ENCODE peak calls at places on chromosomes 4 and X, in nine cellular contexts. O is astrocyte of the spinal cord, U is spleen, G is colonic mucosa, Z is AG09309, J is breast epithelium, Q is fibroblast of the aortic adventitia, I is AG10803, E is HL-60. K is an unnamed sample.

GRCh38 chrX:15146515-15146914 is 123.4 kb downstream of the ASB9 start:
- DNase-seq in O (peak; percentile 4), U (no peak), G (peak; percentile 47), Z (no peak), J (no peak), Q (peak; percentile 9), I (peak; percentile 5), E (peak; percentile 20), K (peak; percentile 16)

GRCh38 chr4:138439143-138439581 is 197.0 kb upstream of the SLC7A11 start:
- DNase-seq in O (peak; percentile 27), U (no peak), G (no peak), Z (no peak), J (no peak), Q (peak; percentile 83), I (peak; percentile 6), E (no peak), K (no peak)

GRCh38 chr4:99946346-99947189 is at the start of gene DNAJB14:
- DNase-seq in O (peak; percentile 76), U (peak; percentile 97), G (peak; percentile 81), Z (no peak), J (peak; percentile 54), Q (peak; percentile 62), I (peak; percentile 81), E (peak; percentile 81), K (peak; percentile 87)

GRCh38 chr4:7159923-7160322 is 32.4 kb upstream of the SORCS2 start:
- DNase-seq in O (no peak), U (no peak), G (peak; percentile 41), Z (no peak), J (no peak), Q (no peak), I (no peak), E (no peak), K (no peak)

GRCh38 chrX:15930585-15930984 is 76.0 kb upstream of the AP1S2 start:
- DNase-seq in O (peak; percentile 62), U (no peak), G (no peak), Z (peak; percentile 28), J (no peak), Q (peak; percentile 61), I (peak; percentile 72), E (no peak), K (peak; percentile 46)

GRCh38 chrX:115966920-115967319 is 203.6 kb upstream of the AGTR2 start:
- DNase-seq in O (no peak), U (no peak), G (no peak), Z (no peak), J (no peak), Q (peak; percentile 18), I (no peak), E (no peak), K (no peak)

GRCh38 chr4:128861856-128862518 is 52.5 kb downstream of the JADE1 start:
- DNase-seq in O (no peak), U (peak; percentile 88), G (no peak), Z (no peak), J (no peak), Q (no peak), I (no peak), E (peak; percentile 62), K (no peak)

GRCh38 chr4:88211473-88212252 is 53.2 kb upstream of the ABCG2 start:
- DNase-seq in O (peak; percentile 56), U (no peak), G (peak; percentile 63), Z (no peak), J (no peak), Q (peak; percentile 68), I (peak; percentile 36), E (peak; percentile 51), K (peak; percentile 62)

GRCh38 chr4:1572521-1572920 is 111.6 kb downstream of the FAM53A start:
- DNase-seq in O (no peak), U (peak; percentile 56), G (no peak), Z (no peak), J (no peak), Q (no peak), I (no peak), E (no peak), K (no peak)

GRCh38 chr4:84803121-84803520 is 163.4 kb downstream of the WDFY3 start:
- DNase-seq in O (no peak), U (no peak), G (no peak), Z (no peak), J (no peak), Q (no peak), I (no peak), E (no peak), K (no peak)

GRCh38 chr4:65437102-65437501 is 233.2 kb downstream of the EPHA5 start:
- DNase-seq in O (peak; percentile 20), U (no peak), G (no peak), Z (no peak), J (no peak), Q (peak; percentile 78), I (no peak), E (no peak), K (peak; percentile 51)

DNA sequence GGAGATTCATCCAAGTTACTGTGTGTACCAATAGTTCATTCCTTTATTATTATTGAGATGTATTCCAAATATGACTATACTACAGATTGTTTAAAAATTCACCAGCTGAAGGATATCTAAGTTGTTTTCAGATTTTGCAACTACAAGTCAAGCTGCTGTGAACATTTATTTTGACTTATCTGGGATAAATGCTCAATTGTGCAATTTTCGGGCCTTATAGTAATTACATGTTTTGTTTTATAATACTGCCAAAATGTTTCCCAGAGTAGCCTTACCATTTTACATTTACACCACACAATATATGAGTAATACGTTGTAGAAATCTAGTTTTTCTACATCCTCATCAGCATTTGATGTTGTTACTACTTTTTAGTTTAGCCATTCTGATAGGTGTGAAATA is 179.6 kb downstream of the ANTXR2 start:
- DNase-seq in O (no peak), U (no peak), G (no peak), Z (no peak), J (no peak), Q (peak; percentile 14), I (no peak), E (no peak), K (no peak)
- TF ChIP-seq CTCF in O (no peak), U (no peak), G (no peak), Z (no peak), J (no peak), Q (no peak), I (no peak), E (no peak), K (no peak)

GRCh38 chrX:31228909-31229308 is 157.1 kb upstream of the FTHL17 start:
- DNase-seq in O (no peak), U (no peak), G (no peak), Z (no peak), J (no peak), Q (no peak), I (no peak), E (peak; percentile 26), K (no peak)
- H3K4me3 ChIP-seq in O (no peak overlapping the region), U (no peak overlapping the region), G (no peak overlapping the region), Z (no peak overlapping the region), J (no peak overlapping the region), Q (no peak overlapping the region), I (no peak overlapping the region), E (no peak overlapping the region), K (no peak overlapping the region)

GRCh38 chrX:95351089-95351488 is 1333.6 kb upstream of the DIAPH2 start:
- DNase-seq in O (no peak), U (no peak), G (no peak), Z (no peak), J (no peak), Q (no peak), I (no peak), E (no peak), K (no peak)

GRCh38 chrX:95346854-95347253 is 1337.8 kb upstream of the DIAPH2 start:
- DNase-seq in O (peak; percentile 10), U (no peak), G (no peak), Z (no peak), J (no peak), Q (peak; percentile 38), I (no peak), E (no peak), K (peak; percentile 0)
- TF ChIP-seq CTCF in O (peak; percentile 25), U (no peak), G (no peak), Z (no peak), J (no peak), Q (peak; percentile 23), I (no peak), E (no peak), K (no peak)

GRCh38 chrX:75596178-75596577 is 73.3 kb upstream of the ZDHHC15 start:
- DNase-seq in O (no peak), U (no peak), G (no peak), Z (no peak), J (peak; percentile 18), Q (peak; percentile 1), I (peak; percentile 4), E (no peak), K (peak; percentile 2)
- H3K4me3 ChIP-seq in O (no peak overlapping the region), U (no peak overlapping the region), G (no peak overlapping the region), Z (no peak overlapping the region), J (no peak overlapping the region), Q (no peak overlapping the region), I (no peak overlapping the region), E (no peak overlapping the region), K (no peak overlapping the region)

GRCh38 chr4:180550106-180550505 is 1693.1 kb upstream of the TENM3 start:
- DNase-seq in O (no peak), U (no peak), G (no peak), Z (no peak), J (no peak), Q (no peak), I (no peak), E (no peak), K (no peak)
- TF ChIP-seq CTCF in O (no peak), U (no peak), G (no peak), Z (no peak), J (no peak), Q (no peak), I (no peak), E (no peak), K (no peak)

DNA sequence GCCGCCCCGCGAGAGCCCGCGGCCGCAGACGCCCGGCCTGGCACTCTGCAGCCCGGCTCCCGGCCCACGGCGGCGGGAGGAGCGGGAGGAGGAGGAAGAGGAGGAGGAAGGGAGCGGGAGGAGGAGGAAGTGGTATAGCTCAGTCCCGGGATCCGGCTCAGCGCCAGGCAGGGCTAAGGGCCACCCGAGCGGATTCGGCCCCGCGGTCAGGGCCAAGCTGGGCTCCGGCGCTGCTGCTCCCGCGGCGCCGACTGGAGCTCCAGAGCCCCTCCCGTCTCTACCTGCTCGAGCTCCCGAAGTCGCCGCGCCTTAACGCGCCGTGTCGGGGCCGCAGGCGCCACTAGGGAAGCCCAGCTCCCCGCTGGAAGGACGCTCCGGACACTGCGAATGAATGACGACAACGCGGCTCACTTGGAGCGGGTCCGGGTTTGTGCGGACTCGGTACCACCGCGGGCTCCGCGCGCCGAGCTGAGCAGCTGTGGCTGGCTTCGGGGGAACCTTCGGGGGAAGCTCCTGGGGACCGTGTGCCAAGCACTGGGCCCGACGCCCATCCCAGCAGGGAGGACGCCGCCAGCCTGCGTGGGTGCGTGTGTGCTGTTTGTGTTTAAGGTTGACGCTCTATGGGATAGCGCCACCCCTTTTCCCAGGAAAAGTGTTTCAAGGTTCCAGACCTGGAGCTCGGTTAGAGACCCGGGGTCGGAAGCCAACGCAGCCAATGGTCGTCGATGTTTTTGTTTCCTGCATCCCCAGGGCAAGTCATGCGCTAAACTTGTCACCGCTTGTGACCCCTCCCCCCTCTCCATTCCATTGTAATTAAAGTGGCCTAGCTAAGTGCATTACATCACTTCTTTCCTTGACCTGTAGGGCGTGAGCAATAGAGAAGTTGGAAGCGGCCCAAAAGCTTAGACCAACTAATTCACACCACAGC is at the start of gene TBC1D9:
- DNase-seq in O (peak; percentile 68), U (peak; percentile 91), G (peak; percentile 87), Z (peak; percentile 16), J (peak; percentile 94), Q (peak; percentile 75), I (peak; percentile 78), E (peak; percentile 29), K (peak; percentile 82)
- H3K4me3 ChIP-seq in O (peak within 1 kb of the TSS; percentile 75), U (peak within 1 kb of the TSS; percentile 67), G (peak within 1 kb of the TSS; percentile 67), Z (peak within 1 kb of the TSS; percentile 75), J (peak within 1 kb of the TSS; percentile 89), Q (peak within 1 kb of the TSS; percentile 84), I (peak within 1 kb of the TSS; percentile 83), E (peak within 1 kb of the TSS; percentile 56), K (peak within 1 kb of the TSS; percentile 82)

GRCh38 chr4:152957437-152958185 is 21.5 kb downstream of the FHDC1 start:
- DNase-seq in O (no peak), U (no peak), G (peak; percentile 89), Z (no peak), J (no peak), Q (peak; percentile 39), I (no peak), E (no peak), K (peak; percentile 43)
- TF ChIP-seq CTCF in O (no peak), U (no peak), G (no peak), Z (no peak), J (no peak), Q (peak; percentile 18), I (no peak), E (no peak), K (no peak)